ENCODE peak calls at places on chromosomes 3 and 15, in seven cellular contexts. One of them, this sample, is unnamed.

GRCh38 chr3:63914312-63914711 is 2.1 kb upstream of the SCAANT1 start:
- DNase-seq in breast epithelium: peak; percentile 79
- DNase-seq in AG10803: peak; percentile 66
- DNase-seq in fibroblast of mammary gland: peak; percentile 44
- DNase-seq in fibroblast of the aortic adventitia: peak; percentile 72
- DNase-seq in lower leg skin: peak; percentile 69
- DNase-seq in cardiac muscle cell: peak; percentile 78
- DNase-seq in this sample: no peak

GRCh38 chr3:160941885-160942494 is 163.2 kb downstream of the B3GALNT1 start:
- DNase-seq in breast epithelium: peak; percentile 62
- DNase-seq in AG10803: peak; percentile 65
- DNase-seq in fibroblast of mammary gland: peak; percentile 76
- DNase-seq in fibroblast of the aortic adventitia: peak; percentile 82
- DNase-seq in lower leg skin: peak; percentile 85
- DNase-seq in cardiac muscle cell: peak; percentile 82
- DNase-seq in this sample: no peak

GRCh38 chr15:92832992-92833438 is 67.1 kb upstream of the CHD2 start:
- DNase-seq in breast epithelium: no peak
- DNase-seq in AG10803: peak; percentile 61
- DNase-seq in fibroblast of mammary gland: no peak
- DNase-seq in fibroblast of the aortic adventitia: peak; percentile 48
- DNase-seq in lower leg skin: no peak
- DNase-seq in cardiac muscle cell: peak; percentile 63
- DNase-seq in this sample: no peak

GRCh38 chr3:102195198-102195948 is 239.4 kb upstream of the ZPLD1 start:
- DNase-seq in breast epithelium: no peak
- DNase-seq in AG10803: no peak
- DNase-seq in fibroblast of mammary gland: peak; percentile 68
- DNase-seq in fibroblast of the aortic adventitia: no peak
- DNase-seq in lower leg skin: no peak
- DNase-seq in cardiac muscle cell: no peak
- DNase-seq in this sample: no peak

GRCh38 chr3:127889461-127889863 is 25.6 kb upstream of the KBTBD12 start:
- DNase-seq in breast epithelium: no peak
- DNase-seq in AG10803: peak; percentile 55
- DNase-seq in fibroblast of mammary gland: peak; percentile 97
- DNase-seq in fibroblast of the aortic adventitia: peak; percentile 78
- DNase-seq in lower leg skin: peak; percentile 48
- DNase-seq in cardiac muscle cell: peak; percentile 68
- DNase-seq in this sample: no peak

GRCh38 chr3:154904328-154904727 is 175.8 kb upstream of the MME start:
- DNase-seq in breast epithelium: no peak
- DNase-seq in AG10803: peak; percentile 37
- DNase-seq in fibroblast of mammary gland: peak; percentile 59
- DNase-seq in fibroblast of the aortic adventitia: peak; percentile 46
- DNase-seq in lower leg skin: no peak
- DNase-seq in cardiac muscle cell: peak; percentile 38
- DNase-seq in this sample: no peak

GRCh38 chr3:197417896-197418618 is 119.6 kb upstream of the DLG1 start:
- DNase-seq in breast epithelium: no peak
- DNase-seq in AG10803: no peak
- DNase-seq in fibroblast of mammary gland: no peak
- DNase-seq in fibroblast of the aortic adventitia: no peak
- DNase-seq in lower leg skin: no peak
- DNase-seq in cardiac muscle cell: no peak
- DNase-seq in this sample: no peak

GRCh38 chr3:70854108-70854507 is 541.7 kb upstream of the MDFIC2 start:
- DNase-seq in breast epithelium: no peak
- DNase-seq in AG10803: no peak
- DNase-seq in fibroblast of mammary gland: no peak
- DNase-seq in fibroblast of the aortic adventitia: no peak
- DNase-seq in lower leg skin: no peak
- DNase-seq in cardiac muscle cell: no peak
- DNase-seq in this sample: no peak

GRCh38 chr3:175941352-175941751 is 1082.2 kb downstream of the NAALADL2 start:
- DNase-seq in breast epithelium: no peak
- DNase-seq in AG10803: no peak
- DNase-seq in fibroblast of mammary gland: peak; percentile 20
- DNase-seq in fibroblast of the aortic adventitia: peak; percentile 6
- DNase-seq in lower leg skin: no peak
- DNase-seq in cardiac muscle cell: peak; percentile 21
- DNase-seq in this sample: no peak

GRCh38 chr3:42526616-42527367 is 24.3 kb downstream of the VIPR1 start:
- DNase-seq in breast epithelium: no peak
- DNase-seq in AG10803: no peak
- DNase-seq in fibroblast of mammary gland: no peak
- DNase-seq in fibroblast of the aortic adventitia: no peak
- DNase-seq in lower leg skin: no peak
- DNase-seq in cardiac muscle cell: no peak
- DNase-seq in this sample: no peak

GRCh38 chr15:31974154-31974794 is 56.0 kb upstream of the CHRNA7 start:
- DNase-seq in breast epithelium: no peak
- DNase-seq in AG10803: no peak
- DNase-seq in fibroblast of mammary gland: no peak
- DNase-seq in fibroblast of the aortic adventitia: no peak
- DNase-seq in lower leg skin: no peak
- DNase-seq in cardiac muscle cell: no peak
- DNase-seq in this sample: no peak

GRCh38 chr15:72203507-72203837 is 5.9 kb upstream of the GRAMD2A start:
- DNase-seq in breast epithelium: peak; percentile 89
- DNase-seq in AG10803: peak; percentile 91
- DNase-seq in fibroblast of mammary gland: peak; percentile 81
- DNase-seq in fibroblast of the aortic adventitia: peak; percentile 96
- DNase-seq in lower leg skin: peak; percentile 63
- DNase-seq in cardiac muscle cell: peak; percentile 91
- DNase-seq in this sample: no peak

GRCh38 chr3:174822320-174822719 is 36.8 kb upstream of the NAALADL2 start:
- DNase-seq in breast epithelium: no peak
- DNase-seq in AG10803: peak; percentile 24
- DNase-seq in fibroblast of mammary gland: peak; percentile 8
- DNase-seq in fibroblast of the aortic adventitia: no peak
- DNase-seq in lower leg skin: no peak
- DNase-seq in cardiac muscle cell: peak; percentile 2
- DNase-seq in this sample: no peak

GRCh38 chr15:57746752-57747151 is 40.2 kb downstream of the POLR2M start:
- DNase-seq in breast epithelium: no peak
- DNase-seq in AG10803: no peak
- DNase-seq in fibroblast of mammary gland: no peak
- DNase-seq in fibroblast of the aortic adventitia: peak; percentile 25
- DNase-seq in lower leg skin: no peak
- DNase-seq in cardiac muscle cell: no peak
- DNase-seq in this sample: no peak

GRCh38 chr15:57740048-57740447 is 33.5 kb downstream of the POLR2M start:
- DNase-seq in breast epithelium: no peak
- DNase-seq in AG10803: no peak
- DNase-seq in fibroblast of mammary gland: no peak
- DNase-seq in fibroblast of the aortic adventitia: no peak
- DNase-seq in lower leg skin: no peak
- DNase-seq in cardiac muscle cell: no peak
- DNase-seq in this sample: no peak

GRCh38 chr15:57747206-57747605 is 40.7 kb downstream of the POLR2M start:
- DNase-seq in breast epithelium: no peak
- DNase-seq in AG10803: no peak
- DNase-seq in fibroblast of mammary gland: peak; percentile 27
- DNase-seq in fibroblast of the aortic adventitia: peak; percentile 56
- DNase-seq in lower leg skin: no peak
- DNase-seq in cardiac muscle cell: peak; percentile 19
- DNase-seq in this sample: no peak

GRCh38 chr15:57741089-57741488 is 34.6 kb downstream of the POLR2M start:
- DNase-seq in breast epithelium: no peak
- DNase-seq in AG10803: no peak
- DNase-seq in fibroblast of mammary gland: no peak
- DNase-seq in fibroblast of the aortic adventitia: no peak
- DNase-seq in lower leg skin: no peak
- DNase-seq in cardiac muscle cell: no peak
- DNase-seq in this sample: no peak

GRCh38 chr15:57743424-57743823 is 36.9 kb downstream of the POLR2M start:
- DNase-seq in breast epithelium: no peak
- DNase-seq in AG10803: no peak
- DNase-seq in fibroblast of mammary gland: peak; percentile 23
- DNase-seq in fibroblast of the aortic adventitia: no peak
- DNase-seq in lower leg skin: no peak
- DNase-seq in cardiac muscle cell: no peak
- DNase-seq in this sample: no peak
- TF ChIP-seq CTCF in breast epithelium: no peak
- TF ChIP-seq CTCF in AG10803: peak; percentile 4
- TF ChIP-seq CTCF in fibroblast of mammary gland: no peak
- TF ChIP-seq CTCF in fibroblast of the aortic adventitia: no peak
- TF ChIP-seq CTCF in lower leg skin: no peak
- TF ChIP-seq CTCF in cardiac muscle cell: peak; percentile 21
- TF ChIP-seq CTCF in this sample: peak; percentile 27

DNA sequence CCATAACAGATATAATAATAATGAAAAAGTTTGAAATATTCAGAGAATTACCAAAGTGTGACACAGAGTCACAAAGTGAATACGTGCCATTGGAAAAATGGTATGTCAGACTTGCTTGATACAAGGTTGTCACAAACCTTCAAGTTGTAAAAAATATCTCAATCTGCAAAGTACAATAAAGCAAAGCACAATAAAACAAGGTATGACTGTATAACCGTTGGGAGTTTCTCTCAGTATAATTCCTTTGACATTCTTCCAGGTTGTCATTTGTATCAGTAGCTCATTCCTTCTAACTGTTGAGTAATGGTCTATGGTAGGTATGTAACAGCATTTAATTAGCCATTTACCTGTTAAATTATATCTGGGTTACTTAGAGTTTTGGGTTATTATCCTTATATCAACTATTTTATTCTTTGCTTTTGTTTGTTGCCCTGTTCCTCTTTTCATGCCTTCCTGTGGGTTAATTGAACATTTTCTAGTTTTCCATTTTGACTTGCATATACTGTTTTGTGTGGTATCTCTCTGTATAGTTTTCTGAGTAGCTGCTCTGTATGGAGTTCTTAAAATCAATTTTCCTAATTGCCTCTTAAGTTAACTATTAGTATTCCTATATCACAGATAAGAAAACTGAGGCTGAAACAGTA is 112.5 kb downstream of the SUCNR1 start:
- DNase-seq in breast epithelium: no peak
- DNase-seq in AG10803: no peak
- DNase-seq in fibroblast of mammary gland: no peak
- DNase-seq in fibroblast of the aortic adventitia: no peak
- DNase-seq in lower leg skin: no peak
- DNase-seq in cardiac muscle cell: no peak
- DNase-seq in this sample: no peak
- TF ChIP-seq CTCF in breast epithelium: no peak
- TF ChIP-seq CTCF in AG10803: no peak
- TF ChIP-seq CTCF in fibroblast of mammary gland: no peak
- TF ChIP-seq CTCF in fibroblast of the aortic adventitia: no peak
- TF ChIP-seq CTCF in lower leg skin: no peak
- TF ChIP-seq CTCF in cardiac muscle cell: no peak
- TF ChIP-seq CTCF in this sample: no peak

GRCh38 chr3:167852216-167852615 is 116.7 kb downstream of the SERPINI1 start:
- DNase-seq in breast epithelium: no peak
- DNase-seq in AG10803: no peak
- DNase-seq in fibroblast of mammary gland: peak; percentile 71
- DNase-seq in fibroblast of the aortic adventitia: peak; percentile 38
- DNase-seq in lower leg skin: no peak
- DNase-seq in cardiac muscle cell: no peak
- DNase-seq in this sample: no peak
- TF ChIP-seq CTCF in breast epithelium: no peak
- TF ChIP-seq CTCF in AG10803: no peak
- TF ChIP-seq CTCF in fibroblast of mammary gland: no peak
- TF ChIP-seq CTCF in fibroblast of the aortic adventitia: no peak
- TF ChIP-seq CTCF in lower leg skin: no peak
- TF ChIP-seq CTCF in cardiac muscle cell: no peak
- TF ChIP-seq CTCF in this sample: no peak

GRCh38 chr3:113535898-113536297 is 3.5 kb downstream of the SIDT1 start:
- DNase-seq in breast epithelium: no peak
- DNase-seq in AG10803: no peak
- DNase-seq in fibroblast of mammary gland: no peak
- DNase-seq in fibroblast of the aortic adventitia: no peak
- DNase-seq in lower leg skin: no peak
- DNase-seq in cardiac muscle cell: no peak
- DNase-seq in this sample: no peak
- TF ChIP-seq CTCF in breast epithelium: no peak
- TF ChIP-seq CTCF in AG10803: no peak
- TF ChIP-seq CTCF in fibroblast of mammary gland: peak; percentile 31
- TF ChIP-seq CTCF in fibroblast of the aortic adventitia: no peak
- TF ChIP-seq CTCF in lower leg skin: no peak
- TF ChIP-seq CTCF in cardiac muscle cell: no peak
- TF ChIP-seq CTCF in this sample: peak; percentile 67

GRCh38 chr3:149527531-149528343 is 53.2 kb downstream of the TM4SF4 start:
- DNase-seq in breast epithelium: no peak
- DNase-seq in AG10803: no peak
- DNase-seq in fibroblast of mammary gland: peak; percentile 51
- DNase-seq in fibroblast of the aortic adventitia: no peak
- DNase-seq in lower leg skin: no peak
- DNase-seq in cardiac muscle cell: peak; percentile 49
- DNase-seq in this sample: no peak
- TF ChIP-seq CTCF in breast epithelium: no peak
- TF ChIP-seq CTCF in AG10803: peak; percentile 27
- TF ChIP-seq CTCF in fibroblast of mammary gland: peak; percentile 22
- TF ChIP-seq CTCF in fibroblast of the aortic adventitia: peak; percentile 20
- TF ChIP-seq CTCF in lower leg skin: no peak
- TF ChIP-seq CTCF in cardiac muscle cell: peak; percentile 32
- TF ChIP-seq CTCF in this sample: peak; percentile 46

GRCh38 chr3:86991482-86991815 is 500 bp upstream of the VGLL3 start:
- DNase-seq in breast epithelium: no peak
- DNase-seq in AG10803: no peak
- DNase-seq in fibroblast of mammary gland: no peak
- DNase-seq in fibroblast of the aortic adventitia: no peak
- DNase-seq in lower leg skin: no peak
- DNase-seq in cardiac muscle cell: no peak
- DNase-seq in this sample: no peak

GRCh38 chr3:86991840-86992430 is 986 bp upstream of the VGLL3 start:
- DNase-seq in breast epithelium: no peak
- DNase-seq in AG10803: no peak
- DNase-seq in fibroblast of mammary gland: peak; percentile 48
- DNase-seq in fibroblast of the aortic adventitia: no peak
- DNase-seq in lower leg skin: no peak
- DNase-seq in cardiac muscle cell: no peak
- DNase-seq in this sample: no peak

GRCh38 chr3:86989611-86990010 is 1.3 kb downstream of the VGLL3 start:
- DNase-seq in breast epithelium: no peak
- DNase-seq in AG10803: no peak
- DNase-seq in fibroblast of mammary gland: peak; percentile 35
- DNase-seq in fibroblast of the aortic adventitia: peak; percentile 63
- DNase-seq in lower leg skin: no peak
- DNase-seq in cardiac muscle cell: no peak
- DNase-seq in this sample: no peak

GRCh38 chr3:86990171-86990733 is 697 bp downstream of the VGLL3 start:
- DNase-seq in breast epithelium: no peak
- DNase-seq in AG10803: no peak
- DNase-seq in fibroblast of mammary gland: no peak
- DNase-seq in fibroblast of the aortic adventitia: no peak
- DNase-seq in lower leg skin: no peak
- DNase-seq in cardiac muscle cell: no peak
- DNase-seq in this sample: peak; percentile 73

GRCh38 chr3:86990734-86991481 is at the start of gene VGLL3:
- DNase-seq in breast epithelium: peak; percentile 30
- DNase-seq in AG10803: peak; percentile 92
- DNase-seq in fibroblast of mammary gland: peak; percentile 80
- DNase-seq in fibroblast of the aortic adventitia: peak; percentile 81
- DNase-seq in lower leg skin: peak; percentile 76
- DNase-seq in cardiac muscle cell: peak; percentile 94
- DNase-seq in this sample: peak; percentile 76
- TF ChIP-seq CTCF in breast epithelium: no peak
- TF ChIP-seq CTCF in AG10803: peak; percentile 48
- TF ChIP-seq CTCF in fibroblast of mammary gland: no peak
- TF ChIP-seq CTCF in fibroblast of the aortic adventitia: peak; percentile 42
- TF ChIP-seq CTCF in lower leg skin: no peak
- TF ChIP-seq CTCF in cardiac muscle cell: peak; percentile 31
- TF ChIP-seq CTCF in this sample: peak; percentile 52

This sample was measured in type B pancreatic cell.